ENCODE peak calls at places on chromosome 11, in ten cellular contexts. Z is tibial nerve, U is GM12864, X is HCT116, H is spleen, C is GM23338, J is choroid plexus epithelial cell, N is AG09309, B is colonic mucosa, I is uterus. Y is an unnamed sample.

GRCh38 chr11:71311928-71312510 is 59.6 kb upstream of the SHANK2 start:
- DNase-seq in Z (no peak), U (no peak), X (no peak), H (peak; percentile 41), C (no peak), J (no peak), N (no peak), B (peak; percentile 67), I (no peak), Y (no peak)

GRCh38 chr11:132301900-132302299 is 931.5 kb downstream of the NTM start:
- DNase-seq in Z (no peak), U (no peak), X (no peak), H (no peak), C (no peak), J (no peak), N (no peak), B (no peak), I (no peak), Y (no peak)

GRCh38 chr11:17412488-17413180 is 24.2 kb upstream of the KCNJ11 start:
- DNase-seq in Z (no peak), U (no peak), X (no peak), H (peak; percentile 44), C (peak; percentile 34), J (no peak), N (no peak), B (no peak), I (no peak), Y (no peak)

GRCh38 chr11:135033545-135033944 is 621.5 kb upstream of the B3GAT1 start:
- DNase-seq in Z (no peak), U (no peak), X (no peak), H (no peak), C (peak; percentile 86), J (peak; percentile 50), N (no peak), B (no peak), I (no peak), Y (no peak)

GRCh38 chr11:134531331-134532135 is 119.5 kb upstream of the B3GAT1 start:
- DNase-seq in Z (no peak), U (no peak), X (no peak), H (peak; percentile 59), C (no peak), J (no peak), N (no peak), B (peak; percentile 12), I (peak; percentile 8), Y (no peak)

GRCh38 chr11:21475276-21475675 is 717.6 kb upstream of the ANO5 start:
- DNase-seq in Z (no peak), U (no peak), X (no peak), H (no peak), C (peak; percentile 40), J (no peak), N (no peak), B (no peak), I (no peak), Y (no peak)

GRCh38 chr11:61091373-61092279 is 10.7 kb upstream of the CD5 start:
- DNase-seq in Z (no peak), U (no peak), X (no peak), H (no peak), C (no peak), J (peak; percentile 41), N (no peak), B (no peak), I (no peak), Y (no peak)

GRCh38 chr11:66388746-66389386 is 17.3 kb upstream of the SLC29A2 start:
- DNase-seq in Z (peak; percentile 67), U (peak; percentile 31), X (peak; percentile 75), H (peak; percentile 80), C (peak; percentile 94), J (peak; percentile 90), N (no peak), B (peak; percentile 83), I (no peak), Y (peak; percentile 20)

GRCh38 chr11:56659755-56660154 is 3.7 kb upstream of the OR5AR1 start:
- DNase-seq in Z (no peak), U (no peak), X (no peak), H (no peak), C (peak; percentile 89), J (no peak), N (no peak), B (no peak), I (no peak), Y (no peak)

GRCh38 chr11:19368726-19369364 is 128.1 kb upstream of the E2F8 start:
- DNase-seq in Z (no peak), U (no peak), X (no peak), H (no peak), C (no peak), J (peak; percentile 62), N (peak; percentile 47), B (no peak), I (no peak), Y (no peak)

GRCh38 chr11:112962854-112963367 is 1.7 kb downstream of the NCAM1 start:
- DNase-seq in Z (no peak), U (no peak), X (no peak), H (peak; percentile 78), C (peak; percentile 71), J (no peak), N (no peak), B (peak; percentile 42), I (peak; percentile 81), Y (no peak)

GRCh38 chr11:20672575-20672974 is 3.2 kb downstream of the NELL1 start:
- DNase-seq in Z (no peak), U (no peak), X (peak; percentile 6), H (no peak), C (peak; percentile 64), J (peak; percentile 13), N (no peak), B (no peak), I (no peak), Y (no peak)

GRCh38 chr11:69538840-69539239 is 57.4 kb downstream of the LINC01488 start:
- DNase-seq in Z (no peak), U (no peak), X (no peak), H (peak; percentile 77), C (no peak), J (no peak), N (no peak), B (no peak), I (no peak), Y (no peak)

GRCh38 chr11:131470526-131470925 is 100.1 kb downstream of the NTM start:
- DNase-seq in Z (no peak), U (no peak), X (no peak), H (no peak), C (peak; percentile 11), J (no peak), N (no peak), B (no peak), I (no peak), Y (no peak)

GRCh38 chr11:36053901-36054300 is 110.0 kb downstream of the LDLRAD3 start:
- DNase-seq in Z (no peak), U (no peak), X (no peak), H (no peak), C (no peak), J (no peak), N (no peak), B (no peak), I (no peak), Y (no peak)

GRCh38 chr11:12802418-12803085 is 128.3 kb downstream of the TEAD1 start:
- DNase-seq in Z (no peak), U (no peak), X (peak; percentile 97), H (no peak), C (peak; percentile 27), J (peak; percentile 84), N (no peak), B (peak; percentile 89), I (peak; percentile 82), Y (peak; percentile 99)

GRCh38 chr11:125404136-125404810 is 91.8 kb downstream of the FEZ1 start:
- DNase-seq in Z (no peak), U (no peak), X (no peak), H (peak; percentile 48), C (peak; percentile 70), J (peak; percentile 34), N (no peak), B (no peak), I (no peak), Y (no peak)

GRCh38 chr11:104163100-104164027 is 583 bp downstream of the PDGFD start:
- DNase-seq in Z (no peak), U (no peak), X (no peak), H (peak; percentile 56), C (peak; percentile 72), J (peak; percentile 55), N (no peak), B (peak; percentile 25), I (no peak), Y (no peak)

GRCh38 chr11:62680825-62681240 is 2.0 kb upstream of the UBXN1 start:
- DNase-seq in Z (peak; percentile 69), U (peak; percentile 53), X (peak; percentile 67), H (no peak), C (peak; percentile 49), J (peak; percentile 90), N (no peak), B (peak; percentile 59), I (peak; percentile 66), Y (peak; percentile 31)

GRCh38 chr11:66934971-66935779 is 23.0 kb downstream of the PC start:
- DNase-seq in Z (no peak), U (no peak), X (no peak), H (no peak), C (no peak), J (peak; percentile 87), N (peak; percentile 83), B (no peak), I (no peak), Y (no peak)

GRCh38 chr11:31764766-31765165 is 46.4 kb downstream of the PAX6 start:
- DNase-seq in Z (no peak), U (no peak), X (no peak), H (no peak), C (no peak), J (no peak), N (no peak), B (no peak), I (no peak), Y (no peak)

GRCh38 chr11:2271077-2271326 is 614 bp upstream of the ASCL2 start:
- DNase-seq in Z (no peak), U (no peak), X (no peak), H (peak; percentile 88), C (peak; percentile 53), J (no peak), N (no peak), B (peak; percentile 39), I (no peak), Y (no peak)
- H3K4me3 ChIP-seq in Z (no peak overlapping the region), U (no peak overlapping the region), X (no peak overlapping the region), H (peak overlapping the region; percentile 11), C (peak overlapping the region; percentile 58), J (no peak overlapping the region), N (no peak overlapping the region), B (peak overlapping the region; percentile 30), I (no peak overlapping the region), Y (no peak overlapping the region)

GRCh38 chr11:119697445-119697844 is 31.6 kb downstream of the NECTIN1 start:
- DNase-seq in Z (no peak), U (no peak), X (no peak), H (no peak), C (no peak), J (no peak), N (no peak), B (no peak), I (no peak), Y (no peak)
- TF ChIP-seq CTCF in Z (no peak), U (no peak), X (no peak), H (no peak), C (no peak), J (no peak), N (no peak), B (no peak), I (no peak), Y (no peak)

GRCh38 chr11:77361184-77361583 is 59.7 kb upstream of the GDPD4 start:
- DNase-seq in Z (no peak), U (no peak), X (no peak), H (no peak), C (peak; percentile 79), J (peak; percentile 68), N (peak; percentile 55), B (no peak), I (no peak), Y (peak; percentile 37)
- H3K4me3 ChIP-seq in Z (no peak overlapping the region), U (no peak overlapping the region), X (no peak overlapping the region), H (no peak overlapping the region), C (no peak overlapping the region), J (no peak overlapping the region), N (no peak overlapping the region), B (no peak overlapping the region), I (no peak overlapping the region), Y (no peak overlapping the region)

GRCh38 chr11:75467311-75467710 is 34.3 kb upstream of the KLHL35 start:
- DNase-seq in Z (no peak), U (no peak), X (no peak), H (peak; percentile 70), C (no peak), J (no peak), N (no peak), B (no peak), I (no peak), Y (no peak)
- TF ChIP-seq CTCF in Z (no peak), U (no peak), X (no peak), H (no peak), C (no peak), J (no peak), N (no peak), B (no peak), I (no peak), Y (no peak)

Y was measured in epithelial cell of proximal tubule.